ENCODE peak calls at places on chromosomes 1 and 21, in eight cellular contexts. H is activated effector memory CD4-positive, alpha-beta T cell treated with anti-CD3 and anti-CD28 coated beads, Interleukin-2, amount 50 U/mL, for 16 hours; F is neural progenitor cell; W is midbrain; T is RCC 7860; O is mesendoderm; U is NCI-H748 treated with DMSO at 0.1 percent for 48 hours; C is head of caudate nucleus. K is an unnamed sample.

GRCh38 chr1:204294371-204294770 is 65.4 kb downstream of the PLEKHA6 start:
- DNase-seq in C (no peak), O (peak), U (no peak), H (no peak), F (no peak), W (no peak), T (peak), K (no peak)

GRCh38 chr1:224160171-224160682 is 22.8 kb upstream of the DEGS1 start:
- DNase-seq in H (no peak), C (no peak), T (no peak), U (no peak), F (no peak), W (no peak), O (no peak), K (no peak)

GRCh38 chr1:229378586-229379442 is 36.0 kb upstream of the CCSAP start:
- DNase-seq in O (peak), W (no peak), C (no peak), U (no peak), T (no peak), F (peak), H (no peak), K (no peak)

GRCh38 chr1:198883184-198883583 is 244.3 kb downstream of the PTPRC start:
- DNase-seq in U (no peak), O (no peak), T (no peak), C (no peak), H (no peak), F (no peak), W (no peak), K (no peak)

GRCh38 chr1:91523462-91523861 is 22.8 kb downstream of the CDC7 start:
- DNase-seq in T (peak), H (peak), C (no peak), O (no peak), W (no peak), F (no peak), U (no peak), K (no peak)

GRCh38 chr1:96721053-96721381 is 567 bp upstream of the PTBP2 start:
- DNase-seq in W (peak), O (no peak), U (no peak), C (no peak), H (no peak), T (no peak), F (no peak), K (no peak)

GRCh38 chr1:151539321-151540020 is 638 bp upstream of the TUFT1 start:
- DNase-seq in H (peak), W (peak), O (peak), C (peak), F (peak), U (peak), T (peak), K (peak)

GRCh38 chr1:1973716-1974642 is 29.6 kb downstream of the CFAP74 start:
- DNase-seq in W (no peak), O (no peak), F (peak), C (no peak), H (no peak), U (no peak), T (no peak), K (no peak)

GRCh38 chr1:202568466-202569196 is 141.6 kb downstream of the SYT2 start:
- DNase-seq in H (no peak), W (peak), C (no peak), F (no peak), U (no peak), O (peak), T (no peak), K (no peak)

GRCh38 chr1:51433269-51433971 is 85.6 kb downstream of the EPS15 start:
- DNase-seq in U (no peak), W (no peak), T (no peak), C (no peak), H (no peak), F (no peak), O (peak), K (no peak)

GRCh38 chr1:66395202-66396061 is 138.5 kb upstream of the SGIP1 start:
- DNase-seq in O (no peak), T (no peak), H (no peak), C (no peak), F (no peak), W (no peak), U (no peak), K (no peak)

GRCh38 chr1:245870698-245871097 is 636.4 kb downstream of the SMYD3 start:
- DNase-seq in H (no peak), O (no peak), T (no peak), U (no peak), F (no peak), C (no peak), W (no peak), K (no peak)

GRCh38 chr1:185315364-185316108 is 1.5 kb downstream of the IVNS1ABP start:
- DNase-seq in C (peak), O (no peak), F (peak), U (peak), H (no peak), W (no peak), T (no peak), K (no peak)

GRCh38 chr1:150981805-150982712 is at the start of gene ANXA9:
- DNase-seq in O (no peak), C (no peak), U (no peak), T (peak), H (no peak), F (no peak), W (no peak), K (no peak)

GRCh38 chr1:178031856-178032320 is 62.0 kb upstream of the RASAL2 start:
- DNase-seq in U (peak), C (peak), F (peak), H (no peak), O (peak), T (peak), W (peak), K (no peak)

GRCh38 chr1:32266926-32267645 is 16.0 kb downstream of the LCK start:
- DNase-seq in H (no peak), T (no peak), U (no peak), W (no peak), O (no peak), F (no peak), C (no peak), K (no peak)

GRCh38 chr1:84871181-84871580 is 21.8 kb downstream of the LPAR3 start:
- DNase-seq in H (no peak), U (no peak), O (no peak), F (no peak), T (no peak), W (no peak), C (no peak), K (no peak)

GRCh38 chr1:236020359-236021000 is 44.4 kb downstream of the NID1 start:
- DNase-seq in O (no peak), U (no peak), C (no peak), W (no peak), F (no peak), T (no peak), H (no peak), K (no peak)

GRCh38 chr1:95236784-95237575 is 3.0 kb downstream of the RWDD3 start:
- DNase-seq in H (no peak), W (no peak), U (no peak), C (no peak), T (no peak), O (peak), F (peak), K (no peak)

GRCh38 chr1:232271991-232272589 is 357.8 kb downstream of the SIPA1L2 start:
- DNase-seq in F (no peak), U (no peak), W (no peak), C (no peak), O (peak), T (no peak), H (no peak), K (no peak)

GRCh38 chr1:188170935-188171334 is 1342.2 kb downstream of the PLA2G4A start:
- DNase-seq in H (no peak), F (no peak), O (no peak), T (no peak), U (peak), C (no peak), W (no peak), K (no peak)

GRCh38 chr1:155207578-155208405 is at the start of gene THBS3:
- DNase-seq in O (peak), H (no peak), W (peak), T (no peak), C (peak), U (peak), F (peak), K (no peak)

GRCh38 chr1:19057182-19057779 is 100.8 kb upstream of the IFFO2 start:
- DNase-seq in H (no peak), F (no peak), W (no peak), U (no peak), T (no peak), C (no peak), O (no peak), K (no peak)

GRCh38 chr21:16457498-16457897 is 727.7 kb downstream of the USP25 start:
- DNase-seq in U (no peak), T (no peak), W (no peak), F (no peak), H (no peak), C (no peak), O (no peak), K (no peak)

GRCh38 chr1:8252266-8252951 is 65.5 kb upstream of the SLC45A1 start:
- DNase-seq in U (no peak), W (no peak), C (no peak), H (no peak), T (no peak), F (no peak), O (no peak), K (no peak)

GRCh38 chr1:229470406-229471043 is 36.6 kb upstream of the ACTA1 start:
- DNase-seq in W (no peak), T (no peak), O (no peak), F (no peak), U (no peak), C (no peak), H (no peak), K (no peak)

GRCh38 chr21:36166705-36167104 is 10.1 kb downstream of the DOP1B start:
- DNase-seq in F (no peak), W (no peak), T (no peak), C (no peak), O (peak), H (no peak), U (no peak), K (no peak)

GRCh38 chr1:183218981-183219621 is 33.0 kb downstream of the LAMC2 start:
- DNase-seq in C (no peak), U (no peak), T (no peak), H (no peak), F (peak), O (no peak), W (no peak), K (peak)

GRCh38 chr21:37916795-37917142 is 512 bp upstream of the KCNJ6 start:
- DNase-seq in C (no peak), F (peak), T (no peak), H (no peak), O (peak), U (peak), W (no peak), K (no peak)

GRCh38 chr1:114155756-114156155 is 2.1 kb upstream of the SYT6 start:
- DNase-seq in H (no peak), F (no peak), T (no peak), W (no peak), U (no peak), O (no peak), C (no peak), K (no peak)

GRCh38 chr1:166039805-166040204 is 127.0 kb downstream of the FAM78B start:
- DNase-seq in W (no peak), T (no peak), F (no peak), O (no peak), U (no peak), H (no peak), C (no peak), K (no peak)